ENCODE peak calls at places on chromosomes 12 and 14, in seven cellular contexts. F is uterus, U is endothelial cell of umbilical vein, Z is heart left ventricle, D is IMR-90, E is tibial nerve, S is A549. A is an unnamed sample.

GRCh38 chr14:28412076-28412475 is 354.5 kb upstream of the FOXG1 start:
- DNase-seq in F (no peak), U (no peak), Z (no peak), D (no peak), E (no peak), S (no peak), A (no peak)

GRCh38 chr12:27965411-27965810 is 7.1 kb downstream of the PTHLH start:
- DNase-seq in F (no peak), U (no peak), Z (no peak), D (peak; percentile 63), E (no peak), S (no peak), A (no peak)

GRCh38 chr12:96237035-96237434 is 42.9 kb downstream of the ELK3 start:
- DNase-seq in F (peak; percentile 51), U (no peak), Z (no peak), D (no peak), E (no peak), S (no peak), A (no peak)

GRCh38 chr12:91274886-91275285 is 92.3 kb upstream of the DCN start:
- DNase-seq in F (peak; percentile 71), U (peak; percentile 70), Z (no peak), D (peak; percentile 84), E (no peak), S (no peak), A (no peak)

GRCh38 chr12:127150028-127150427 is 1116.9 kb upstream of the TMEM132C start:
- DNase-seq in F (no peak), U (no peak), Z (no peak), D (no peak), E (no peak), S (no peak), A (no peak)

GRCh38 chr14:100524933-100525243 is 62.3 kb downstream of the BEGAIN start:
- DNase-seq in F (no peak), U (no peak), Z (no peak), D (peak; percentile 15), E (no peak), S (peak; percentile 46), A (no peak)

GRCh38 chr14:78278464-78278863 is 108.3 kb downstream of the NRXN3 start:
- DNase-seq in F (no peak), U (no peak), Z (no peak), D (no peak), E (no peak), S (no peak), A (no peak)

GRCh38 chr12:54010053-54010971 is 1.5 kb downstream of the HOXC8 start:
- DNase-seq in F (no peak), U (no peak), Z (no peak), D (no peak), E (no peak), S (no peak), A (no peak)

GRCh38 chr14:94129758-94130414 is 482 bp upstream of the IFI27L2 start:
- DNase-seq in F (peak; percentile 67), U (peak; percentile 53), Z (no peak), D (peak; percentile 34), E (peak; percentile 63), S (peak; percentile 52), A (no peak)

GRCh38 chr14:47040490-47040889 is 388.9 kb upstream of the RPL10L start:
- DNase-seq in F (no peak), U (peak; percentile 51), Z (no peak), D (no peak), E (no peak), S (peak; percentile 31), A (no peak)

GRCh38 chr14:101460986-101461750 is 100.1 kb upstream of the DIO3 start:
- DNase-seq in F (no peak), U (no peak), Z (no peak), D (no peak), E (no peak), S (no peak), A (no peak)

GRCh38 chr12:9134981-9135628 is 19.4 kb upstream of the A2M start:
- DNase-seq in F (no peak), U (peak; percentile 11), Z (no peak), D (peak; percentile 3), E (no peak), S (peak; percentile 51), A (no peak)

GRCh38 chr14:105201156-105201927 is 20.2 kb upstream of the NUDT14 start:
- DNase-seq in F (no peak), U (no peak), Z (no peak), D (no peak), E (no peak), S (no peak), A (no peak)
- TF ChIP-seq CTCF in F (no peak), U (peak; percentile 4), Z (no peak), D (no peak), E (no peak), S (no peak), A (no peak)

GRCh38 chr12:52873832-52874572 is 25.2 kb upstream of the KRT78 start:
- DNase-seq in F (peak; percentile 92), U (peak; percentile 79), Z (peak; percentile 94), D (peak; percentile 89), E (peak; percentile 68), S (peak; percentile 96), A (peak; percentile 55)

GRCh38 chr12:52873513-52873831 is 24.7 kb upstream of the KRT78 start:
- DNase-seq in F (no peak), U (no peak), Z (no peak), D (no peak), E (no peak), S (no peak), A (no peak)

GRCh38 chr12:52872644-52873384 is 24.0 kb upstream of the KRT78 start:
- DNase-seq in F (no peak), U (no peak), Z (no peak), D (no peak), E (no peak), S (peak; percentile 44), A (no peak)

GRCh38 chr12:52876371-52876770 is 27.6 kb upstream of the KRT78 start:
- DNase-seq in F (no peak), U (no peak), Z (no peak), D (no peak), E (no peak), S (peak; percentile 23), A (no peak)

GRCh38 chr12:52874573-52875435 is 26.0 kb upstream of the KRT78 start:
- DNase-seq in F (no peak), U (no peak), Z (no peak), D (no peak), E (no peak), S (no peak), A (no peak)
- TF ChIP-seq POLR2A in F (no peak), U (no peak), Z (no peak), D (no peak), E (no peak), S (no peak), A (no peak)

GRCh38 chr14:68167717-68168087 is 348.1 kb downstream of the RAD51B start:
- DNase-seq in F (no peak), U (no peak), Z (no peak), D (no peak), E (no peak), S (no peak), A (no peak)
- H3K4me1 ChIP-seq in F (no peaks in the 10 kb centered on the region), U (no peaks in the 10 kb centered on the region), Z (no peaks in the 10 kb centered on the region), D (peaks cover 5% of the 10 kb centered on the region), E (no peaks in the 10 kb centered on the region), S (peaks cover 90% of the 10 kb centered on the region), A (no peaks in the 10 kb centered on the region)

GRCh38 chr14:52547526-52547925 is 4.8 kb downstream of the TXNDC16 start:
- DNase-seq in F (no peak), U (no peak), Z (no peak), D (no peak), E (no peak), S (no peak), A (no peak)
- TF ChIP-seq CTCF in F (no peak), U (no peak), Z (no peak), D (no peak), E (no peak), S (no peak), A (no peak)

A was measured in gastrocnemius medialis.